ENCODE peak calls at places on chromosomes 4 and X, in seven cellular contexts. C is activated T-cell treated with anti-CD3 and anti-CD28 coated beads for 48 hours; X is non-pigmented ciliary epithelial cell; F is effector CD4-positive, alpha-beta T cell; D is T-helper 9 cell; K is NCI-H1092 treated with DMSO at 0.1 percent for 48 hours; O is neural crest cell. S is an unnamed sample.

GRCh38 chrX:150212672-150213480 is 150.2 kb upstream of the MAMLD1 start:
- DNase-seq in C (no peak), X (no peak), F (no peak), D (no peak), K (no peak), O (no peak), S (no peak)

GRCh38 chrX:102154900-102155805 is 624 bp downstream of the BEX5 start:
- DNase-seq in C (peak; percentile 2), X (no peak), F (peak; percentile 4), D (peak; percentile 8), K (peak; percentile 45), O (no peak), S (no peak)

GRCh38 chr4:185566972-185567749 is 31.9 kb upstream of the PDLIM3 start:
- DNase-seq in C (no peak), X (peak; percentile 79), F (no peak), D (no peak), K (no peak), O (no peak), S (no peak)

GRCh38 chr4:101286663-101287062 is 60.7 kb downstream of the PPP3CA start:
- DNase-seq in C (no peak), X (no peak), F (no peak), D (no peak), K (no peak), O (no peak), S (no peak)

GRCh38 chrX:29581223-29581622 is 634.1 kb upstream of the MAGEB2 start:
- DNase-seq in C (no peak), X (no peak), F (no peak), D (no peak), K (no peak), O (no peak), S (no peak)

GRCh38 chrX:108123591-108124366 is 32.2 kb downstream of the ATG4A start:
- DNase-seq in C (no peak), X (no peak), F (no peak), D (no peak), K (no peak), O (no peak), S (no peak)

GRCh38 chrX:9267415-9267814 is 197.4 kb upstream of the TBL1X start:
- DNase-seq in C (no peak), X (no peak), F (no peak), D (no peak), K (no peak), O (no peak), S (no peak)

GRCh38 chr4:56425518-56425917 is 9.9 kb downstream of the PPAT start:
- DNase-seq in C (no peak), X (no peak), F (no peak), D (no peak), K (no peak), O (no peak), S (no peak)

GRCh38 chr4:73139991-73140390 is 70.5 kb upstream of the COX18 start:
- DNase-seq in C (no peak), X (no peak), F (no peak), D (no peak), K (no peak), O (no peak), S (no peak)

GRCh38 chr4:101419324-101420135 is 72.2 kb upstream of the PPP3CA start:
- DNase-seq in C (no peak), X (no peak), F (no peak), D (no peak), K (peak; percentile 25), O (no peak), S (no peak)

GRCh38 chr4:173191623-173192041 is 23.0 kb downstream of the GALNT7 start:
- DNase-seq in C (no peak), X (no peak), F (no peak), D (no peak), K (no peak), O (no peak), S (no peak)

GRCh38 chrX:1554469-1555210 is 17.7 kb upstream of the P2RY8 start:
- DNase-seq in C (no peak), X (no peak), F (peak; percentile 39), D (peak; percentile 29), K (no peak), O (no peak), S (peak; percentile 57)

GRCh38 chr4:108834787-108835384 is 72.0 kb upstream of the ETNPPL start:
- DNase-seq in C (no peak), X (no peak), F (no peak), D (no peak), K (peak; percentile 5), O (no peak), S (no peak)

GRCh38 chrX:54633641-54634040 is 103.6 kb downstream of the GNL3L start:
- DNase-seq in C (no peak), X (peak; percentile 18), F (no peak), D (no peak), K (no peak), O (no peak), S (no peak)

GRCh38 chr4:171532968-171533367 is 280.2 kb upstream of the GALNTL6 start:
- DNase-seq in C (no peak), X (no peak), F (no peak), D (no peak), K (no peak), O (no peak), S (no peak)

GRCh38 chr4:100489316-100489715 is 28.5 kb downstream of the EMCN start:
- DNase-seq in C (no peak), X (no peak), F (no peak), D (no peak), K (no peak), O (no peak), S (no peak)

GRCh38 chr4:86319390-86319789 is 40.5 kb downstream of the MAPK10 start:
- DNase-seq in C (no peak), X (no peak), F (no peak), D (no peak), K (no peak), O (no peak), S (no peak)

GRCh38 chrX:52574416-52575275 is 57.8 kb upstream of the XAGE1B start:
- DNase-seq in C (peak; percentile 1), X (peak; percentile 17), F (no peak), D (peak; percentile 4), K (peak; percentile 32), O (peak; percentile 44), S (peak; percentile 14)

GRCh38 chrX:15849555-15849954 is 5.1 kb downstream of the AP1S2 start:
- DNase-seq in C (no peak), X (no peak), F (no peak), D (no peak), K (no peak), O (no peak), S (no peak)

GRCh38 chr4:168840988-168841681 is 168.9 kb downstream of the CBR4 start:
- DNase-seq in C (no peak), X (no peak), F (no peak), D (no peak), K (no peak), O (no peak), S (no peak)

GRCh38 chrX:99750721-99751120 is 659.4 kb downstream of the PCDH19 start:
- DNase-seq in C (no peak), X (no peak), F (no peak), D (no peak), K (no peak), O (no peak), S (no peak)

GRCh38 chr4:3136454-3136853 is 62.0 kb downstream of the HTT start:
- DNase-seq in C (no peak), X (no peak), F (no peak), D (no peak), K (no peak), O (no peak), S (no peak)

GRCh38 chrX:320126-320783 is 1.7 kb upstream of the GTPBP6 start:
- DNase-seq in C (no peak), X (no peak), F (no peak), D (no peak), K (no peak), O (no peak), S (no peak)

GRCh38 chr4:148071009-148071408 is 339.1 kb downstream of the ARHGAP10 start:
- DNase-seq in C (no peak), X (no peak), F (no peak), D (no peak), K (no peak), O (no peak), S (no peak)

GRCh38 chrX:4671344-4671743 is 957.9 kb upstream of the PRKX start:
- DNase-seq in C (no peak), X (no peak), F (no peak), D (no peak), K (no peak), O (no peak), S (no peak)

GRCh38 chr4:147326581-147326980 is 154.3 kb upstream of the EDNRA start:
- DNase-seq in C (no peak), X (no peak), F (no peak), D (no peak), K (no peak), O (no peak), S (no peak)

GRCh38 chr4:40275065-40275464 is 60.1 kb upstream of the CHRNA9 start:
- DNase-seq in C (no peak), X (no peak), F (no peak), D (no peak), K (no peak), O (no peak), S (no peak)

S was measured in stimulated activated naive B cell treated with anti-CD40 and anti-IgM and Interleukin-4, amounts not matched to agents 10 μg/mL and 1 μg/mL and 100 μg/mL, for 72 hours.